ENCODE peak calls at places on chromosomes 6 and 20, in eight cellular contexts. F, B, M, N, W, E, O and I are unnamed samples.

GRCh38 chr20:35487479-35487878 is 32.1 kb downstream of the CEP250 start:
- DNase-seq in F (no peak), B (no peak), M (no peak), N (no peak), W (no peak), E (no peak), O (no peak), I (no peak)

GRCh38 chr6:126067080-126067479 is 80.7 kb downstream of the TRMT11 start:
- DNase-seq in F (no peak), B (no peak), M (no peak), N (no peak), W (no peak), E (no peak), O (no peak), I (no peak)

GRCh38 chr6:33789550-33789895 is 593 bp upstream of the LEMD2 start:
- DNase-seq in F (no peak), B (no peak), M (no peak), N (no peak), W (no peak), E (no peak), O (no peak), I (no peak)

GRCh38 chr20:37297066-37297736 is 7.7 kb downstream of the MANBAL start:
- DNase-seq in F (peak; percentile 35), B (no peak), M (no peak), N (no peak), W (no peak), E (no peak), O (no peak), I (no peak)

GRCh38 chr20:63500151-63500901 is 1.4 kb upstream of the EEF1A2 start:
- DNase-seq in F (no peak), B (no peak), M (peak; percentile 72), N (peak; percentile 52), W (no peak), E (no peak), O (no peak), I (no peak)

GRCh38 chr6:113595921-113596376 is 261.2 kb upstream of the MARCKS start:
- DNase-seq in F (no peak), B (no peak), M (peak; percentile 31), N (no peak), W (no peak), E (no peak), O (no peak), I (no peak)

GRCh38 chr6:67679566-67680296 is 955.4 kb upstream of the ADGRB3 start:
- DNase-seq in F (no peak), B (no peak), M (no peak), N (no peak), W (no peak), E (no peak), O (no peak), I (no peak)

GRCh38 chr6:45880139-45880538 is 135.5 kb downstream of the CLIC5 start:
- DNase-seq in F (no peak), B (no peak), M (peak; percentile 50), N (peak; percentile 82), W (peak; percentile 10), E (no peak), O (peak; percentile 20), I (no peak)

GRCh38 chr6:70838907-70839285 is 118.0 kb downstream of the B3GAT2 start:
- DNase-seq in F (no peak), B (no peak), M (no peak), N (no peak), W (no peak), E (no peak), O (no peak), I (no peak)

GRCh38 chr20:35003211-35004031 is 47.8 kb downstream of the MYH7B start:
- DNase-seq in F (no peak), B (no peak), M (peak; percentile 30), N (peak; percentile 48), W (no peak), E (no peak), O (peak; percentile 17), I (no peak)

GRCh38 chr6:151071295-151071694 is 168.5 kb upstream of the AKAP12 start:
- DNase-seq in F (peak; percentile 35), B (no peak), M (peak; percentile 66), N (no peak), W (no peak), E (no peak), O (peak; percentile 50), I (peak; percentile 71)

GRCh38 chr6:139271056-139271455 is 20.7 kb downstream of the TXLNB start:
- DNase-seq in F (peak; percentile 36), B (no peak), M (no peak), N (no peak), W (no peak), E (no peak), O (no peak), I (no peak)

GRCh38 chr6:150573041-150573681 is 26.5 kb upstream of the PLEKHG1 start:
- DNase-seq in F (no peak), B (no peak), M (peak; percentile 62), N (peak; percentile 60), W (peak; percentile 81), E (no peak), O (peak; percentile 21), I (no peak)

GRCh38 chr6:22236626-22237414 is 60.0 kb downstream of the PRL start:
- DNase-seq in F (peak; percentile 99), B (no peak), M (no peak), N (no peak), W (no peak), E (no peak), O (no peak), I (no peak)

GRCh38 chr20:50429412-50429811 is 80.8 kb upstream of the PTPN1 start:
- DNase-seq in F (peak; percentile 92), B (no peak), M (no peak), N (no peak), W (no peak), E (no peak), O (no peak), I (no peak)

GRCh38 chr6:125002090-125002741 is 40.0 kb downstream of the RNF217 start:
- DNase-seq in F (no peak), B (no peak), M (no peak), N (peak; percentile 57), W (no peak), E (no peak), O (no peak), I (no peak)

GRCh38 chr6:73514746-73515110 is 6.1 kb downstream of the EEF1A1 start:
- DNase-seq in F (no peak), B (no peak), M (no peak), N (peak; percentile 77), W (no peak), E (no peak), O (no peak), I (no peak)

GRCh38 chr20:33992145-33992922 is 1.4 kb upstream of the RALY start:
- DNase-seq in F (peak; percentile 71), B (no peak), M (no peak), N (no peak), W (no peak), E (no peak), O (no peak), I (no peak)

GRCh38 chr6:89655122-89655521 is 16.6 kb upstream of the LYRM2 start:
- DNase-seq in F (peak; percentile 50), B (no peak), M (no peak), N (no peak), W (no peak), E (no peak), O (no peak), I (no peak)

GRCh38 chr20:5660346-5660745 is 89.9 kb upstream of the SHLD1 start:
- DNase-seq in F (no peak), B (no peak), M (no peak), N (no peak), W (no peak), E (no peak), O (no peak), I (no peak)

GRCh38 chr6:89494131-89494793 is 61.3 kb downstream of the ANKRD6 start:
- DNase-seq in F (no peak), B (no peak), M (no peak), N (peak; percentile 78), W (no peak), E (no peak), O (no peak), I (no peak)

GRCh38 chr6:120147218-120147871 is 797.8 kb upstream of the MAN1A1 start:
- DNase-seq in F (peak; percentile 32), B (no peak), M (peak; percentile 9), N (peak; percentile 63), W (no peak), E (no peak), O (no peak), I (no peak)
- TF ChIP-seq CTCF in F (peak; percentile 6), B (no peak), M (no peak), N (peak; percentile 56), W (no peak), E (peak; percentile 27), O (no peak), I (no peak)

DNA sequence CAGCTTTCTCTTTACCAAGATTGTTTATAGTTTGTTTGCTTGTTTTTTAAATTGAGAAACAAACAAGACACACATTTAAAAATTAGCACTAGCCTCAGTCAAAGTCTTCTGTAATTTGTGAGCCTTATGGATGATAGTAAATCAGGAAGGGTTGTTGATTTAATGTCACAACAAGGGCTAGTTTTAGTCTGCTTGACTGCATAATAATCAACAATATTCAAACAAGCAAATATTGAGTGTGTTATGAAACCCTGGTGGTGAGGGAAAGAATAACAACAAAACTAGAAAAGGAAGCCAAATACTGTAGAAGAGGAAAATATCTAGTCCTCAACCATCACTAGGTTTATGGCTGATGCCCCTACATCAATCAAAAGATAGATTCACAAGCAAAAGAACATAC is 228.6 kb downstream of the TBC1D7 start:
- DNase-seq in F (no peak), B (no peak), M (no peak), N (no peak), W (no peak), E (no peak), O (no peak), I (no peak)
- TF ChIP-seq CTCF in F (peak; percentile 11), B (peak; percentile 19), M (no peak), N (peak; percentile 68), W (no peak), E (peak; percentile 13), O (peak; percentile 19), I (no peak)

DNA sequence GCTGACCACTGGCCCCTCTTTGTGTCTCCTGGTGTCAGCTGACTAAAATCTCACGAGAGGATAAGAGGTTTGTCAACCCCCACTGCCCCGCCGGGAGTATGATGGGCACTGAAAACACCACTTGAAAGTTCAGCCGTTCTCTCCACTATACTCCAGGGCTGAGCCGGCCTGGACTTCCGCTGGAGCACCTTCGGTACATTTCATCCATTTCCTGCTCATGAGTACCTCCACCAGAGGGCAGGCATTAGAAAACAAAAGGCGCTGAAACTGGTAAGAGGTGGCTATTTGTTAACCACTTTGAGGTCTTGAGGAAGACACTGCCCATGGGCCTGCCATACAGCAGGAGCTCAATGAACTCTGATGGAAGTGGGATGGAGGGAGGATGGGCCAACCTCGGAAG is 17.9 kb upstream of the ANKRD60 start:
- DNase-seq in F (peak; percentile 43), B (no peak), M (no peak), N (peak; percentile 76), W (no peak), E (no peak), O (no peak), I (no peak)
- TF ChIP-seq CTCF in F (peak; percentile 54), B (no peak), M (no peak), N (peak; percentile 73), W (no peak), E (no peak), O (peak; percentile 38), I (no peak)

DNA sequence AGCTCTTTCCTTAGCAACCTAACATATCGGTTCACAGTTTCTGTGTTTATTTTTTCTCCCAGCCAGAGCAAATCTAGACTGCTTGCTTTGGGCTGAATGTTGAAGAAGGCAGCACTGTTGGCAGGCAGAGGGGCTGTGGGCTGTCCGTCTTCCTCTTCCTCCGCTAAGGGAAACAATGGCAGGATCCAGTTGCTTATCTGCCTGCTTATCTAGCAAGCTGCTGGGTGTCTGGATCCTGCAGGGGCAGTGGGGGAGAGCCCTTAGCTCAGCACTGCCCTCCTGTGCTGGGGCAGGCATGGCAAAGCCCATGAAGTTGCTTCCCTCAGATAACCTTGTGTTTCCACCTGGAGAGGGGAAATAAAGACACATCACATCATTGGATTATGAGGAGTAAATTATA is 92.7 kb upstream of the CD93 start:
- DNase-seq in F (no peak), B (no peak), M (no peak), N (peak; percentile 75), W (no peak), E (no peak), O (no peak), I (no peak)
- TF ChIP-seq CTCF in F (peak; percentile 27), B (no peak), M (peak; percentile 54), N (peak; percentile 87), W (no peak), E (no peak), O (peak; percentile 65), I (peak; percentile 24)